ENCODE peak calls at places on chromosomes 13 and 19, in eight cellular contexts. G is cardiac muscle cell, I is BE2C, H is tibial artery, P is IMR-90, V is spleen, Z is uterus, N is endodermal cell. D is an unnamed sample.

GRCh38 chr13:109761695-109762094 is 24.7 kb downstream of the IRS2 start:
- DNase-seq in G (no peak), I (no peak), H (no peak), P (no peak), V (no peak), Z (no peak), N (no peak), D (no peak)

GRCh38 chr19:20565321-20566018 is at the start of gene ZNF737:
- DNase-seq in G (peak; percentile 98), I (peak; percentile 97), H (peak; percentile 96), P (peak; percentile 91), V (peak; percentile 93), Z (peak; percentile 94), N (peak; percentile 98), D (peak; percentile 91)

GRCh38 chr13:46229251-46229650 is 17.5 kb downstream of the LRRC63 start:
- DNase-seq in G (no peak), I (no peak), H (no peak), P (no peak), V (no peak), Z (no peak), N (no peak), D (no peak)

GRCh38 chr13:105365831-105366230 is 1169.6 kb downstream of the EFNB2 start:
- DNase-seq in G (no peak), I (no peak), H (no peak), P (no peak), V (no peak), Z (no peak), N (no peak), D (no peak)

GRCh38 chr19:2612619-2613249 is 89.8 kb downstream of the GNG7 start:
- DNase-seq in G (no peak), I (no peak), H (no peak), P (no peak), V (no peak), Z (no peak), N (no peak), D (no peak)

GRCh38 chr13:34294483-34295129 is 476.7 kb downstream of the RFC3 start:
- DNase-seq in G (peak; percentile 2), I (no peak), H (no peak), P (no peak), V (no peak), Z (no peak), N (no peak), D (no peak)

GRCh38 chr13:107035778-107036177 is 467.8 kb upstream of the ARGLU1 start:
- DNase-seq in G (no peak), I (no peak), H (no peak), P (peak; percentile 89), V (no peak), Z (no peak), N (no peak), D (no peak)

GRCh38 chr13:35283856-35284255 is 192.6 kb downstream of the MAB21L1 start:
- DNase-seq in G (no peak), I (peak; percentile 11), H (no peak), P (no peak), V (no peak), Z (no peak), N (no peak), D (no peak)

GRCh38 chr19:2260341-2260751 is 4.1 kb upstream of the JSRP1 start:
- DNase-seq in G (no peak), I (no peak), H (no peak), P (no peak), V (no peak), Z (no peak), N (no peak), D (peak; percentile 49)

GRCh38 chr13:97403893-97404683 is 29.9 kb upstream of the RAP2A start:
- DNase-seq in G (no peak), I (no peak), H (no peak), P (peak; percentile 28), V (no peak), Z (no peak), N (no peak), D (no peak)

GRCh38 chr13:56558698-56559320 is 581.9 kb upstream of the PRR20A start:
- DNase-seq in G (no peak), I (no peak), H (no peak), P (no peak), V (no peak), Z (no peak), N (no peak), D (no peak)

GRCh38 chr13:102122147-102122546 is 279.7 kb downstream of the FGF14 start:
- DNase-seq in G (no peak), I (no peak), H (no peak), P (no peak), V (no peak), Z (no peak), N (no peak), D (no peak)

GRCh38 chr13:69704311-69704710 is 403.3 kb upstream of the ATXN8OS start:
- DNase-seq in G (no peak), I (no peak), H (no peak), P (no peak), V (no peak), Z (no peak), N (no peak), D (no peak)

GRCh38 chr19:47613165-47614146 is 4.5 kb downstream of the BICRA start:
- DNase-seq in G (peak; percentile 60), I (peak; percentile 44), H (no peak), P (peak; percentile 70), V (no peak), Z (no peak), N (peak; percentile 92), D (no peak)

GRCh38 chr13:33087790-33088189 is 71.6 kb downstream of the KL start:
- DNase-seq in G (no peak), I (no peak), H (no peak), P (no peak), V (no peak), Z (no peak), N (no peak), D (no peak)

GRCh38 chr19:9306443-9306842 is 3.2 kb downstream of the ZNF699 start:
- DNase-seq in G (no peak), I (no peak), H (no peak), P (peak; percentile 76), V (no peak), Z (no peak), N (no peak), D (no peak)

GRCh38 chr19:52778811-52779210 is 7.8 kb downstream of the ZNF600 start:
- DNase-seq in G (no peak), I (no peak), H (no peak), P (peak; percentile 3), V (no peak), Z (no peak), N (no peak), D (no peak)

GRCh38 chr13:51663980-51664957 is 80.0 kb downstream of the WDFY2 start:
- DNase-seq in G (no peak), I (no peak), H (no peak), P (no peak), V (no peak), Z (peak; percentile 25), N (no peak), D (no peak)

GRCh38 chr13:27593267-27593666 is 27.1 kb downstream of the LNX2 start:
- DNase-seq in G (no peak), I (no peak), H (no peak), P (no peak), V (no peak), Z (no peak), N (no peak), D (no peak)

GRCh38 chr13:71677114-71677513 is 189.9 kb downstream of the DACH1 start:
- DNase-seq in G (no peak), I (no peak), H (no peak), P (no peak), V (no peak), Z (no peak), N (no peak), D (no peak)

GRCh38 chr19:7505682-7506384 is 10.1 kb upstream of the ZNF358 start:
- DNase-seq in G (peak; percentile 63), I (no peak), H (no peak), P (no peak), V (no peak), Z (no peak), N (peak; percentile 93), D (no peak)

DNA sequence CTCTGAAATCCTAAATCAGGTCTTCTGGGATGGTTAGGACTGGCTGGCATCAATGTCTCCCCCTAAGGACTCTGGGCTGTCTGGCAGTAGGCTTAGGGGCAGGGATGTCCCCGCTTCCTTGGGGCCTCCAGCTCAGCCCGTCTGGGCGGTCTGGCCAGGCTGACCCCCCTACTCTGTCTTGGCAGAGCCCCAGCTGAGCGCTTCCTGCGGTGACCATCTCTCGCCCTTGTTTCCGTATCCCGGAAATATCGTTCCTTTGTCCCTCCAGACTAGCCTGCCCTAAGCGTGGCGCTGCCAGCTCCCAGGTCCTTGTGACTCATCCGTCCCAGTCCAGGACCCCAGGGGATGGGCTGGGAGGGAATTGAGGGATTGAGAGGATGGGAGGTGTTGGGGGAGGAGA is 11.3 kb downstream of the GTPBP3 start:
- DNase-seq in G (no peak), I (peak; percentile 75), H (peak; percentile 75), P (peak; percentile 53), V (peak; percentile 85), Z (peak; percentile 61), N (peak; percentile 91), D (no peak)
- H3K4me1 ChIP-seq in G (no peaks in the 10 kb centered on the region), I (no peaks in the 10 kb centered on the region), H (peaks cover 27% of the 10 kb centered on the region), P (peaks cover 2% of the 10 kb centered on the region), V (peaks cover 45% of the 10 kb centered on the region), Z (no peaks in the 10 kb centered on the region), N (no peaks in the 10 kb centered on the region), D (no peaks in the 10 kb centered on the region)

GRCh38 chr19:54305141-54305540 is 7.8 kb downstream of the LILRA5 start:
- DNase-seq in G (no peak), I (no peak), H (no peak), P (no peak), V (no peak), Z (no peak), N (no peak), D (peak; percentile 7)
- H3K27me3 ChIP-seq in G (peaks cover 5% of the 10 kb centered on the region), I (peaks cover 41% of the 10 kb centered on the region), H (no peaks in the 10 kb centered on the region), P (no peaks in the 10 kb centered on the region), V (peaks cover 59% of the 10 kb centered on the region), Z (no peaks in the 10 kb centered on the region), N (peaks cover 7% of the 10 kb centered on the region), D (no peaks in the 10 kb centered on the region)

GRCh38 chr13:40604135-40604534 is 62.3 kb downstream of the FOXO1 start:
- DNase-seq in G (no peak), I (no peak), H (no peak), P (no peak), V (no peak), Z (no peak), N (no peak), D (no peak)
- H3K4me3 ChIP-seq in G (no peak overlapping the region), I (no peak overlapping the region), H (no peak overlapping the region), P (no peak overlapping the region), V (no peak overlapping the region), Z (no peak overlapping the region), N (no peak overlapping the region), D (no peak overlapping the region)

GRCh38 chr13:40982772-40983171 is 36.3 kb downstream of the ELF1 start:
- DNase-seq in G (peak; percentile 61), I (no peak), H (peak; percentile 54), P (peak; percentile 52), V (no peak), Z (no peak), N (no peak), D (peak; percentile 83)
- H3K4me1 ChIP-seq in G (peaks cover 12% of the 10 kb centered on the region), I (no peaks in the 10 kb centered on the region), H (peaks cover 28% of the 10 kb centered on the region), P (peaks cover 5% of the 10 kb centered on the region), V (peaks cover 57% of the 10 kb centered on the region), Z (no peaks in the 10 kb centered on the region), N (no peaks in the 10 kb centered on the region), D (no peaks in the 10 kb centered on the region)